ENCODE peak calls at places on chromosomes 4 and X, in five cellular contexts. Z is NB4; H is CD4-positive, alpha-beta memory T cell; X is heart left ventricle; E is tibial artery. O is an unnamed sample.

GRCh38 chr4:114976901-114977300 is 136.5 kb downstream of the NDST4 start:
- DNase-seq in Z (no peak), H (no peak), X (no peak), E (no peak), O (no peak)

GRCh38 chrX:20263474-20263873 is 3.2 kb downstream of the RPS6KA3 start:
- DNase-seq in Z (peak; percentile 26), H (peak; percentile 73), X (no peak), E (no peak), O (no peak)

GRCh38 chr4:189187531-189188052 is 753.1 kb upstream of the FRG1 start:
- DNase-seq in Z (no peak), H (no peak), X (no peak), E (no peak), O (no peak)

GRCh38 chr4:173527103-173527876 is 2.7 kb downstream of the HAND2 start:
- DNase-seq in Z (no peak), H (no peak), X (peak; percentile 53), E (no peak), O (no peak)

GRCh38 chr4:53571936-53572580 is 19.2 kb downstream of the LNX1 start:
- DNase-seq in Z (no peak), H (no peak), X (no peak), E (no peak), O (no peak)

GRCh38 chr4:153790962-153791551 is 2.2 kb upstream of the SFRP2 start:
- DNase-seq in Z (no peak), H (no peak), X (no peak), E (no peak), O (peak; percentile 8)

GRCh38 chr4:30867427-30867826 is 147.3 kb downstream of the PCDH7 start:
- DNase-seq in Z (no peak), H (no peak), X (no peak), E (no peak), O (no peak)

GRCh38 chr4:8078610-8079015 is 80.0 kb downstream of the ABLIM2 start:
- DNase-seq in Z (no peak), H (no peak), X (no peak), E (no peak), O (no peak)

GRCh38 chr4:123233409-123233808 is 163.2 kb upstream of the SPRY1 start:
- DNase-seq in Z (peak; percentile 38), H (no peak), X (no peak), E (no peak), O (no peak)

GRCh38 chr4:151098191-151098590 is 1.2 kb upstream of the RPS3A start:
- DNase-seq in Z (peak; percentile 37), H (peak; percentile 3), X (no peak), E (no peak), O (no peak)

GRCh38 chrX:53445977-53446376 is 11.8 kb upstream of the HSD17B10 start:
- DNase-seq in Z (peak; percentile 70), H (peak; percentile 43), X (peak; percentile 37), E (no peak), O (no peak)

GRCh38 chrX:69543572-69543971 is 39.4 kb downstream of the NALF2 start:
- DNase-seq in Z (no peak), H (no peak), X (no peak), E (no peak), O (no peak)

GRCh38 chr4:83490876-83491450 is 6.1 kb upstream of the ABRAXAS1 start:
- DNase-seq in Z (peak; percentile 53), H (peak; percentile 46), X (no peak), E (no peak), O (no peak)

GRCh38 chr4:124044330-124044729 is 647.7 kb downstream of the SPRY1 start:
- DNase-seq in Z (no peak), H (no peak), X (no peak), E (no peak), O (no peak)

GRCh38 chr4:170581322-170581721 is 491.6 kb upstream of the AADAT start:
- DNase-seq in Z (no peak), H (no peak), X (no peak), E (no peak), O (no peak)

GRCh38 chr4:36349904-36350554 is 68.6 kb downstream of the DTHD1 start:
- DNase-seq in Z (no peak), H (no peak), X (no peak), E (no peak), O (no peak)

GRCh38 chr4:55754754-55755350 is 64.7 kb upstream of the EXOC1L start:
- DNase-seq in Z (no peak), H (no peak), X (no peak), E (no peak), O (no peak)

GRCh38 chrX:118254611-118255010 is 91.3 kb upstream of the WDR44 start:
- DNase-seq in Z (peak; percentile 58), H (peak; percentile 16), X (no peak), E (no peak), O (no peak)

GRCh38 chrX:47302396-47302795 is 68.0 kb upstream of the ZNF157 start:
- DNase-seq in Z (no peak), H (no peak), X (no peak), E (no peak), O (no peak)

GRCh38 chrX:8632949-8633348 is 99.0 kb downstream of the ANOS1 start:
- DNase-seq in Z (no peak), H (no peak), X (no peak), E (no peak), O (no peak)

GRCh38 chr4:73053974-73054480 is 15.5 kb downstream of the COX18 start:
- DNase-seq in Z (no peak), H (no peak), X (no peak), E (no peak), O (no peak)

GRCh38 chr4:28523791-28524190 is 1663.2 kb downstream of the STIM2 start:
- DNase-seq in Z (no peak), H (no peak), X (no peak), E (no peak), O (no peak)

GRCh38 chr4:108148316-108148715 is 20.4 kb downstream of the LEF1 start:
- DNase-seq in Z (no peak), H (peak; percentile 28), X (no peak), E (no peak), O (no peak)

GRCh38 chr4:151555151-151555945 is 146.4 kb downstream of the FHIP1A start:
- DNase-seq in Z (no peak), H (no peak), X (no peak), E (no peak), O (no peak)

GRCh38 chr4:122996350-122996749 is 74.0 kb upstream of the NUDT6 start:
- DNase-seq in Z (no peak), H (no peak), X (no peak), E (no peak), O (no peak)

GRCh38 chr4:67581208-67581857 is 22.8 kb downstream of the STAP1 start:
- DNase-seq in Z (no peak), H (peak; percentile 60), X (no peak), E (no peak), O (no peak)

GRCh38 chr4:87608229-87608628 is at the start of gene DSPP:
- DNase-seq in Z (no peak), H (no peak), X (no peak), E (no peak), O (no peak)

GRCh38 chr4:182536221-182536620 is 293.0 kb downstream of the TENM3 start:
- DNase-seq in Z (no peak), H (no peak), X (no peak), E (no peak), O (no peak)

GRCh38 chrX:118666521-118666920 is 60.9 kb upstream of the IL13RA1 start:
- DNase-seq in Z (no peak), H (no peak), X (no peak), E (no peak), O (no peak)

DNA sequence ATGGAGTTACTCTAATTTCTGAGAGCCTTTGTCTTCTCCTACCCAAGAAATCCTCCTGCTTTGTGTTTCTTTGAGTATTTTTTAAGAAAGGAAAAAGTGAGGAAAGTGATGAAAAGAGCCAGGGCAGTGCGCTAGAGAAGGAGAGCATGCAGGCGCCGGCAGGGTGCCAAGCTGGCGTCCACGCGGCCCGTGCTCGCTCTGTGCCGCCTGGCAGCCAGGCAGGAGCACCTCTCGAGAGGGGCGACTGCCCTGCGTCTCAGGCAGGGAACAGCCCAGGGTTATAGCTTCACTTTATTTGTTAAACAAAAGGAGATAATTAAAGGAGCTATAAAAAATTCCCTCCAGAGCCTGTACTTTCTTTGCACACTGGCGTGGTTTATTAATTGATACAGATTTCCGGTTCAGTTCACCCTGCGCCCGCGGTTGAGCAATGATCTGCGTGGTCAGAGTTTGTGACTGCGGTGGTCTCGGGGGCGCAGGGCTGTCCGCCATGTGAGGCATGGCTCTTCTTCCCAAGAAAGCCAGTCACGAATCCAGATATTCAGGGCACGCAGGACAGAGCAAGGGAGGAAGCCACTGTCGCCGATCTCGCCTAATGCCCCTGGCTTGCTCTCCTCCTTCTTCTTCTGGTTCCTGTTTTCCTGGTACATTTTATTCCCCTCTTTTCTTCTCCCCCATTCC is 110.7 kb upstream of the PAQR3 start:
- DNase-seq in Z (peak; percentile 67), H (no peak), X (no peak), E (no peak), O (no peak)
- H3K4me3 ChIP-seq in Z (peak overlapping the region; percentile 59), H (no peak overlapping the region), X (no peak overlapping the region), E (no peak overlapping the region), O (peak overlapping the region; percentile 20)

GRCh38 chr4:157221895-157222763 is 1.6 kb downstream of the GRIA2 start:
- DNase-seq in Z (no peak), H (no peak), X (no peak), E (peak; percentile 68), O (peak; percentile 40)

GRCh38 chr4:157225096-157225495 is 4.6 kb downstream of the GRIA2 start:
- DNase-seq in Z (no peak), H (no peak), X (no peak), E (no peak), O (no peak)

GRCh38 chr4:157223446-157223845 is 2.9 kb downstream of the GRIA2 start:
- DNase-seq in Z (no peak), H (no peak), X (no peak), E (no peak), O (no peak)

GRCh38 chr4:157221426-157221894 is 932 bp downstream of the GRIA2 start:
- DNase-seq in Z (no peak), H (no peak), X (no peak), E (no peak), O (no peak)

DNA sequence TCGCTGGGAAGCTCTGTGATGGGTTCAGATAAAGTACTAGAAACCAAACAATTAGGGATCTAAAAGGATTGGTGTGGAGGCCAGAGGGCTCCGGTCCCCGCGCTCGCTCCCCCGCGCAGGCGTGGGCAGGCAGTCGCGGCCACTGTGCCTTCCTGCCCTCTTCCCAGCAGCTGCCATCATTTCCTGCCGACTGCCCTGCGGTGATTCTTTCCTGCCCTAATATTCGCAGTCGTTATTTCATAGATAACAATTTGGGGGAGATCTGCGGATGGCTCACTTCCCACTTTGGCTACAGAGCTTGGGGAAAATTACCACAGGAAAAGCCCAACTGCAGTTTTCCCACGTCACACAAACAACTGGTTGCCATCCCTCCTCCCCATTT is 2.2 kb downstream of the GRIA2 start:
- DNase-seq in Z (no peak), H (no peak), X (no peak), E (no peak), O (no peak)
- H3K4me3 ChIP-seq in Z (no peak overlapping the region), H (no peak overlapping the region), X (peak overlapping the region; percentile 46), E (peak overlapping the region; percentile 50), O (peak overlapping the region; percentile 77)

GRCh38 chrX:13215729-13216128 is 104.1 kb downstream of the ATXN3L start:
- DNase-seq in Z (no peak), H (no peak), X (no peak), E (no peak), O (no peak)
- H3K4me3 ChIP-seq in Z (no peak overlapping the region), H (no peak overlapping the region), X (no peak overlapping the region), E (no peak overlapping the region), O (no peak overlapping the region)

DNA sequence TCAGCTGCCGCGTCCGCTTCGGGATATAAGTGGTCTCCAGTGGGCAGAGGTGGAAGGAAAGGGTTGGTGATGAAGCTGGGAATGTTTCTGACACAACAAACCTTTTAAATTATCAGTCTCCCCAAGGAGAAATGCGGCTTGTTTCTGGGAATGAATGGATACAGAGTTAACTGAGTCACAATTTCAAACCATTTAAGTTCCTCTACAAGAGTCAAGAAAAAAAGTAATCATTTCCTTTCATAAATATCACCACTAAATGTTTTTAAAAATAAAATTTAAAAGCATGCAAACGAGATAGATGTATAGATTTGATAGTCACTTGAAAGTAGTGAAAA is 1.4 kb downstream of the GASK1B start:
- DNase-seq in Z (no peak), H (no peak), X (no peak), E (no peak), O (no peak)
- H3K4me3 ChIP-seq in Z (no peak overlapping the region), H (no peak overlapping the region), X (peak overlapping the region; percentile 72), E (peak overlapping the region; percentile 54), O (peak overlapping the region; percentile 57)

O was measured in dorsolateral prefrontal cortex.